ENCODE peak calls at places on chromosomes 1 and 21, in six cellular contexts. T is colonic mucosa, Q is PC-3, U is astrocyte of the cerebellum, G is epithelial cell of esophagus, Z is BE2C. H is an unnamed sample.

GRCh38 chr1:214514032-214514818 is 37.2 kb downstream of the PTPN14 start:
- DNase-seq in G (no peak), Q (peak; percentile 67), U (peak; percentile 29), Z (no peak), T (no peak), H (no peak)

GRCh38 chr1:170932236-170932635 is 3.1 kb upstream of the MROH9 start:
- DNase-seq in U (no peak), G (no peak), Q (no peak), Z (no peak), T (no peak), H (no peak)

GRCh38 chr21:42351626-42352432 is 1.0 kb upstream of the TFF2 start:
- DNase-seq in G (no peak), T (no peak), U (no peak), Z (no peak), Q (no peak), H (no peak)

GRCh38 chr1:155051342-155051776 is 243 bp downstream of the ADAM15 start:
- DNase-seq in G (no peak), U (no peak), Q (no peak), Z (no peak), T (no peak), H (no peak)

GRCh38 chr21:40752125-40752524 is 94.8 kb downstream of the DSCAM start:
- DNase-seq in Q (no peak), U (no peak), Z (no peak), T (no peak), G (no peak), H (no peak)

GRCh38 chr1:178938959-178939317 is 68.1 kb upstream of the ANGPTL1 start:
- DNase-seq in Z (no peak), U (peak; percentile 85), T (no peak), G (no peak), Q (no peak), H (no peak)

GRCh38 chr1:227766015-227766634 is 30.9 kb downstream of the SNAP47 start:
- DNase-seq in G (no peak), T (peak; percentile 48), U (no peak), Z (no peak), Q (peak; percentile 96), H (no peak)

GRCh38 chr1:99963041-99963795 is 6.6 kb upstream of the SLC35A3 start:
- DNase-seq in Z (no peak), U (no peak), T (no peak), Q (peak; percentile 70), G (peak; percentile 62), H (no peak)

GRCh38 chr1:88983791-88984552 is 8.5 kb downstream of the KYAT3 start:
- DNase-seq in Q (peak; percentile 84), T (no peak), G (peak; percentile 73), U (peak; percentile 44), Z (no peak), H (no peak)

GRCh38 chr1:180231506-180232420 is 1.7 kb downstream of the LHX4 start:
- DNase-seq in Z (no peak), G (peak; percentile 56), T (peak; percentile 37), Q (peak; percentile 43), U (no peak), H (no peak)
- TF ChIP-seq CTCF in Z (no peak), G (no peak), T (no peak), Q (peak; percentile 36), U (no peak), H (peak; percentile 11)

GRCh38 chr1:221098462-221099406 is 219.5 kb downstream of the HLX start:
- DNase-seq in G (peak; percentile 14), Z (no peak), Q (peak; percentile 69), U (no peak), T (no peak), H (no peak)
- H3K4me3 ChIP-seq in G (no peak overlapping the region), Z (no peak overlapping the region), Q (no peak overlapping the region), U (no peak overlapping the region), T (no peak overlapping the region), H (no peak overlapping the region)

DNA sequence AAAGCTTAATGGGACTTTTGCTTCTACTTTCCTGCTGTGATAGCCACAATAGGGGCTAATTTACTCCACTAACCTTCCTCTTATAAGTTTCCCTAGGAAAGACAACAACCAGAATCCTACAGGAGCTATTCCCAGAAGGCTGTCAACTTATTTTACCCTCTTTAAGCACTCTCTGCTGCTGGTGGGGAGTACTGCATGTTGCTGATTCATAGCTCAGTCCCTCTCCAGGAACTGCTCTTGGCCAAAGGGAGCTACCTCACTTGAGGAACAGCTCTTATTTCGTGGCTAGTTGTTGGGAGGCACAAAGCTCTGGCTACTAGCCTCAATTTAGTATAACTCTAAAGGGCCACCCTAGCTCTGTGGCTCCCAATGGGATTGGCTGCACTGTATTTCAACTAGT is 37.2 kb downstream of the ADSS2 start:
- DNase-seq in Z (no peak), T (no peak), G (peak; percentile 61), U (peak; percentile 16), Q (peak; percentile 50), H (no peak)
- TF ChIP-seq CTCF in Z (no peak), T (no peak), G (peak; percentile 51), U (peak; percentile 38), Q (peak; percentile 50), H (peak; percentile 43)

GRCh38 chr1:162562452-162562828 is 918 bp downstream of the UAP1 start:
- DNase-seq in G (peak; percentile 84), Z (no peak), T (peak; percentile 52), U (no peak), Q (peak; percentile 80), H (no peak)
- H3K4me3 ChIP-seq in G (peak overlapping the region; percentile 72), Z (peak overlapping the region; percentile 85), T (peak overlapping the region; percentile 90), U (peak overlapping the region; percentile 92), Q (peak overlapping the region; percentile 94), H (peak overlapping the region; percentile 84)

GRCh38 chr1:202658766-202659165 is 51.5 kb downstream of the SYT2 start:
- DNase-seq in U (no peak), Z (no peak), Q (no peak), G (no peak), T (no peak), H (no peak)

GRCh38 chr1:202658251-202658650 is 52.0 kb downstream of the SYT2 start:
- DNase-seq in U (no peak), Q (no peak), T (no peak), Z (no peak), G (no peak), H (no peak)

GRCh38 chr1:202656951-202657646 is 53.2 kb downstream of the SYT2 start:
- DNase-seq in U (no peak), Z (no peak), G (peak; percentile 38), T (no peak), Q (peak; percentile 39), H (peak; percentile 1)

GRCh38 chr1:202654079-202654478 is 56.2 kb downstream of the SYT2 start:
- DNase-seq in Z (no peak), G (no peak), T (no peak), Q (no peak), U (no peak), H (no peak)

GRCh38 chr1:202656057-202656456 is 54.2 kb downstream of the SYT2 start:
- DNase-seq in T (no peak), Z (peak; percentile 80), Q (no peak), U (no peak), G (no peak), H (no peak)
- TF ChIP-seq CTCF in T (no peak), Z (peak; percentile 76), Q (peak; percentile 12), U (peak; percentile 38), G (no peak), H (peak; percentile 43)

DNA sequence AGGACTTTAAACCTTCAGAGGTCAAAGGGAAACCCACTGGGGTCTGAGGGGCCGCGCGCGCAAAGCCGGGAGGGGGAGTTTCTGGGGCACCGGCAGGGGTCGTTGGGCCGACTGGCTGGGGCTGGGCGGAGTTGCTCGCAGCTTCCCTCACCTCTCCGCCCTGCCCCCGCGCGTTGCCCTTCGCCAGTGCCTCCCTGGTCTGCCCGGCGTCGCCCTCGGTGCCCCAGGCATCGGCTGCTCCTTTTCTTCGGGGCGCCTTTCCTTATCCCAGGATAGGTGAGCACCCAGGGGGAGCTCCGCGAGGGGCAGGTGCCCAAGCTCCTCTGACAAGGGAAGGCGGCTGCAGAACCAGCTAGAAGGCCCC is 390 bp upstream of the NGF start:
- DNase-seq in T (no peak), U (no peak), Q (no peak), Z (no peak), G (no peak), H (no peak)
- H3K4me3 ChIP-seq in T (peak overlapping the region; percentile 35), U (peak overlapping the region; percentile 83), Q (peak overlapping the region; percentile 99), Z (no peak overlapping the region), G (no peak overlapping the region), H (peak overlapping the region; percentile 74)

DNA sequence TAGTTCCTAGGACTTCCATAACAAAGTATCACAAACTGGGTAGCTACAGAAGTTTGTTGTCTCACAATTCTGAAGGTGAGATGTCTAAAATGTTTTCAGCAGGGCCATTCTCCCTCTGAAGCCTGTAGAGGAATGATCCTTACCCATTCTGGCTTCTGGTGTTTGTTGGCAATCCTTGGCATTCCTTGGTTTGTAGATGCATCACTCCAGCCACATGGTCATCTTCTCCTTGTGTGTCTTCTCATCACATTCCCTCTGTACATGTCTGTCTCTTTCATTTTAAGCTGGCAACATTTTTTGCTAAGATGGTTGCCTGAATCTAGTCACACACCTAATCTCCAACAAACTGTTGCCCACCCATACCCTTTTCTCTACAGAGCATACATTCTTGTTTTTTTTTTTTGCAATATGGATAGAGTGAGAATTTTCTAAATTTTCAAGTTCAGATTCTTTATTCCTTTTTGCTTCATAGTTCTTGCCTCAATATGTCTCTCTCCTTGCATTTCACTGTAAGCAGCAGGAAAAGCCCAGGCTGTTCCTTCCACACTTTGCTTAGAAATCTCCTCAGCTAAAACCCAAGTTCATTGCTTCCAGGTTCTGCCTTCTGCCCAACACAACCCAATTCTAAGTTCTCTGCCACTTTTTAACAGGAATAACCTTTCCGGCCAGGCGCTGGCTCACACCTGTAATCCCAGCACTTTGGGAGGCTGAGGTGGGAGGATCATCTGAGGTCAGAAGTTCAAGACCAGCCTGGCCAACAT is 18.3 kb downstream of the ZBED6 start:
- DNase-seq in Q (no peak), T (no peak), G (no peak), U (no peak), Z (no peak), H (no peak)
- TF ChIP-seq CTCF in Q (no peak), T (no peak), G (no peak), U (no peak), Z (no peak), H (no peak)

GRCh38 chr1:244451951-244452795 is 464 bp upstream of the ADSS2 start:
- DNase-seq in Q (peak; percentile 100), G (peak; percentile 99), T (peak; percentile 99), U (peak; percentile 98), Z (peak; percentile 100), H (peak; percentile 97)
- H3K4me3 ChIP-seq in Q (peak overlapping the region; percentile 96), G (peak overlapping the region; percentile 90), T (peak overlapping the region; percentile 80), U (peak overlapping the region; percentile 81), Z (peak overlapping the region; percentile 91), H (peak overlapping the region; percentile 87)

DNA sequence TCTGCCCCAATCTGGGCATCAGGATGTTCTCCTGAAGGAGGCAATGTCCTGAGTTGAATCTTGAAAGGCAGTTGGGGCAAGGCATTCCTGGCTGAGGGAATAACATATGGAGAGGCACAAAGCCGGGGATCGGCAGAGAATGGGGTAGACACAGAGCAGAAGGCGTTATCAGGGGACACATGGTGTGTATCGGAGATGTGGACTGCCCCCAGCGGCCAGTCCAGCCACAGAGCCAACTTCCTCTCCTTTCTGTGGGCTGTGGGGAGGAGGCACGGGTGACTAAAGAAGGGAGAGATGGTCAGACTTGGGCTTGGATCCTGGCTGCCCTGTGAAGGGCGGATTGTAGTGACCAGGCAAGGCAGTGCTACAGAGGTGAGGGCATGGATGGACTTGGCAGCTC is 32.1 kb downstream of the FOXD2 start:
- DNase-seq in Q (no peak), T (no peak), G (no peak), Z (no peak), U (no peak), H (no peak)
- TF ChIP-seq CTCF in Q (no peak), T (no peak), G (no peak), Z (peak; percentile 2), U (no peak), H (no peak)

H was measured in retinal pigment epithelial cell.